ENCODE peak calls at places on chromosomes 11 and 22, in eight cellular contexts. One of them, this sample, is unnamed.

GRCh38 chr11:110991621-110992355 is 253.7 kb upstream of the POU2AF2 start:
- DNase-seq in ovary: no peak
- DNase-seq in pancreas: no peak
- DNase-seq in CD8-positive, alpha-beta memory T cell: no peak
- DNase-seq in IMR-90: no peak
- DNase-seq in endodermal cell: no peak
- DNase-seq in HAP-1: no peak
- DNase-seq in CD4-positive, CD25-positive, alpha-beta regulatory T cell: no peak
- DNase-seq in this sample: no peak

GRCh38 chr11:17515443-17516176 is 28.6 kb downstream of the USH1C start:
- DNase-seq in ovary: no peak
- DNase-seq in pancreas: no peak
- DNase-seq in CD8-positive, alpha-beta memory T cell: no peak
- DNase-seq in IMR-90: no peak
- DNase-seq in endodermal cell: no peak
- DNase-seq in HAP-1: no peak
- DNase-seq in CD4-positive, CD25-positive, alpha-beta regulatory T cell: no peak
- DNase-seq in this sample: no peak

GRCh38 chr11:8732748-8733241 is 50.2 kb downstream of the RPL27A start:
- DNase-seq in ovary: peak; percentile 69
- DNase-seq in pancreas: peak; percentile 67
- DNase-seq in CD8-positive, alpha-beta memory T cell: no peak
- DNase-seq in IMR-90: peak; percentile 80
- DNase-seq in endodermal cell: peak; percentile 71
- DNase-seq in HAP-1: no peak
- DNase-seq in CD4-positive, CD25-positive, alpha-beta regulatory T cell: no peak
- DNase-seq in this sample: no peak

GRCh38 chr11:104327864-104328513 is 164.0 kb upstream of the PDGFD start:
- DNase-seq in ovary: no peak
- DNase-seq in pancreas: no peak
- DNase-seq in CD8-positive, alpha-beta memory T cell: no peak
- DNase-seq in IMR-90: peak; percentile 2
- DNase-seq in endodermal cell: no peak
- DNase-seq in HAP-1: no peak
- DNase-seq in CD4-positive, CD25-positive, alpha-beta regulatory T cell: no peak
- DNase-seq in this sample: no peak

GRCh38 chr11:126115253-126115540 is 52.5 kb upstream of the CDON start:
- DNase-seq in ovary: peak; percentile 69
- DNase-seq in pancreas: peak; percentile 62
- DNase-seq in CD8-positive, alpha-beta memory T cell: no peak
- DNase-seq in IMR-90: no peak
- DNase-seq in endodermal cell: no peak
- DNase-seq in HAP-1: no peak
- DNase-seq in CD4-positive, CD25-positive, alpha-beta regulatory T cell: no peak
- DNase-seq in this sample: peak; percentile 47

GRCh38 chr11:112734207-112734606 is 227.0 kb upstream of the NCAM1 start:
- DNase-seq in ovary: no peak
- DNase-seq in pancreas: no peak
- DNase-seq in CD8-positive, alpha-beta memory T cell: no peak
- DNase-seq in IMR-90: peak; percentile 8
- DNase-seq in endodermal cell: peak; percentile 92
- DNase-seq in HAP-1: no peak
- DNase-seq in CD4-positive, CD25-positive, alpha-beta regulatory T cell: no peak
- DNase-seq in this sample: no peak

GRCh38 chr22:46588279-46589140 is 31.7 kb upstream of the GRAMD4 start:
- DNase-seq in ovary: no peak
- DNase-seq in pancreas: no peak
- DNase-seq in CD8-positive, alpha-beta memory T cell: no peak
- DNase-seq in IMR-90: no peak
- DNase-seq in endodermal cell: peak; percentile 51
- DNase-seq in HAP-1: no peak
- DNase-seq in CD4-positive, CD25-positive, alpha-beta regulatory T cell: no peak
- DNase-seq in this sample: no peak

GRCh38 chr11:17498475-17498874 is 21.8 kb upstream of the ABCC8 start:
- DNase-seq in ovary: no peak
- DNase-seq in pancreas: no peak
- DNase-seq in CD8-positive, alpha-beta memory T cell: no peak
- DNase-seq in IMR-90: no peak
- DNase-seq in endodermal cell: peak; percentile 81
- DNase-seq in HAP-1: no peak
- DNase-seq in CD4-positive, CD25-positive, alpha-beta regulatory T cell: no peak
- DNase-seq in this sample: no peak

GRCh38 chr22:38824587-38824986 is 19.2 kb downstream of the NPTXR start:
- DNase-seq in ovary: peak; percentile 69
- DNase-seq in pancreas: peak; percentile 35
- DNase-seq in CD8-positive, alpha-beta memory T cell: peak; percentile 29
- DNase-seq in IMR-90: peak; percentile 75
- DNase-seq in endodermal cell: peak; percentile 96
- DNase-seq in HAP-1: peak; percentile 60
- DNase-seq in CD4-positive, CD25-positive, alpha-beta regulatory T cell: peak; percentile 47
- DNase-seq in this sample: peak; percentile 41

GRCh38 chr11:121429556-121429955 is 22.6 kb upstream of the SORL1 start:
- DNase-seq in ovary: no peak
- DNase-seq in pancreas: no peak
- DNase-seq in CD8-positive, alpha-beta memory T cell: no peak
- DNase-seq in IMR-90: no peak
- DNase-seq in endodermal cell: no peak
- DNase-seq in HAP-1: no peak
- DNase-seq in CD4-positive, CD25-positive, alpha-beta regulatory T cell: no peak
- DNase-seq in this sample: no peak

GRCh38 chr22:23565942-23566715 is 14.0 kb downstream of the IGLL1 start:
- DNase-seq in ovary: peak; percentile 52
- DNase-seq in pancreas: peak; percentile 43
- DNase-seq in CD8-positive, alpha-beta memory T cell: no peak
- DNase-seq in IMR-90: no peak
- DNase-seq in endodermal cell: peak; percentile 80
- DNase-seq in HAP-1: peak; percentile 13
- DNase-seq in CD4-positive, CD25-positive, alpha-beta regulatory T cell: no peak
- DNase-seq in this sample: no peak

GRCh38 chr11:65003282-65003681 is 6.5 kb upstream of the BATF2 start:
- DNase-seq in ovary: no peak
- DNase-seq in pancreas: no peak
- DNase-seq in CD8-positive, alpha-beta memory T cell: no peak
- DNase-seq in IMR-90: peak; percentile 66
- DNase-seq in endodermal cell: peak; percentile 73
- DNase-seq in HAP-1: no peak
- DNase-seq in CD4-positive, CD25-positive, alpha-beta regulatory T cell: no peak
- DNase-seq in this sample: no peak

GRCh38 chr11:44306469-44307244 is 3.3 kb downstream of the ALX4 start:
- DNase-seq in ovary: no peak
- DNase-seq in pancreas: no peak
- DNase-seq in CD8-positive, alpha-beta memory T cell: no peak
- DNase-seq in IMR-90: no peak
- DNase-seq in endodermal cell: peak; percentile 53
- DNase-seq in HAP-1: no peak
- DNase-seq in CD4-positive, CD25-positive, alpha-beta regulatory T cell: no peak
- DNase-seq in this sample: no peak

GRCh38 chr11:44308923-44309482 is 936 bp downstream of the ALX4 start:
- DNase-seq in ovary: no peak
- DNase-seq in pancreas: no peak
- DNase-seq in CD8-positive, alpha-beta memory T cell: no peak
- DNase-seq in IMR-90: no peak
- DNase-seq in endodermal cell: no peak
- DNase-seq in HAP-1: no peak
- DNase-seq in CD4-positive, CD25-positive, alpha-beta regulatory T cell: no peak
- DNase-seq in this sample: no peak

GRCh38 chr11:44307340-44308099 is 2.4 kb downstream of the ALX4 start:
- DNase-seq in ovary: no peak
- DNase-seq in pancreas: no peak
- DNase-seq in CD8-positive, alpha-beta memory T cell: no peak
- DNase-seq in IMR-90: no peak
- DNase-seq in endodermal cell: peak; percentile 52
- DNase-seq in HAP-1: no peak
- DNase-seq in CD4-positive, CD25-positive, alpha-beta regulatory T cell: no peak
- DNase-seq in this sample: no peak

GRCh38 chr11:44309483-44310197 is at the start of gene ALX4:
- DNase-seq in ovary: no peak
- DNase-seq in pancreas: no peak
- DNase-seq in CD8-positive, alpha-beta memory T cell: no peak
- DNase-seq in IMR-90: no peak
- DNase-seq in endodermal cell: peak; percentile 87
- DNase-seq in HAP-1: peak; percentile 60
- DNase-seq in CD4-positive, CD25-positive, alpha-beta regulatory T cell: peak; percentile 32
- DNase-seq in this sample: no peak

GRCh38 chr11:44308256-44308922 is 1.6 kb downstream of the ALX4 start:
- DNase-seq in ovary: no peak
- DNase-seq in pancreas: no peak
- DNase-seq in CD8-positive, alpha-beta memory T cell: no peak
- DNase-seq in IMR-90: no peak
- DNase-seq in endodermal cell: peak; percentile 63
- DNase-seq in HAP-1: no peak
- DNase-seq in CD4-positive, CD25-positive, alpha-beta regulatory T cell: no peak
- DNase-seq in this sample: no peak
- H3K27me3 ChIP-seq in ovary: no peaks in the 10 kb centered on the region
- H3K27me3 ChIP-seq in pancreas: peaks cover 68% of the 10 kb centered on the region
- H3K27me3 ChIP-seq in CD8-positive, alpha-beta memory T cell: peaks cover 44% of the 10 kb centered on the region
- H3K27me3 ChIP-seq in IMR-90: peaks cover 98% of the 10 kb centered on the region
- H3K27me3 ChIP-seq in endodermal cell: peaks cover 100% of the 10 kb centered on the region
- H3K27me3 ChIP-seq in HAP-1: peaks cover 66% of the 10 kb centered on the region
- H3K27me3 ChIP-seq in CD4-positive, CD25-positive, alpha-beta regulatory T cell: peaks cover 27% of the 10 kb centered on the region
- H3K27me3 ChIP-seq in this sample: peaks cover 10% of the 10 kb centered on the region

GRCh38 chr11:44145011-44145777 is 49.7 kb downstream of the EXT2 start:
- DNase-seq in ovary: no peak
- DNase-seq in pancreas: no peak
- DNase-seq in CD8-positive, alpha-beta memory T cell: no peak
- DNase-seq in IMR-90: peak; percentile 38
- DNase-seq in endodermal cell: no peak
- DNase-seq in HAP-1: no peak
- DNase-seq in CD4-positive, CD25-positive, alpha-beta regulatory T cell: no peak
- DNase-seq in this sample: no peak
- H3K36me3 ChIP-seq in ovary: no peaks in the 10 kb centered on the region
- H3K36me3 ChIP-seq in pancreas: peaks cover 3% of the 10 kb centered on the region
- H3K36me3 ChIP-seq in CD8-positive, alpha-beta memory T cell: peaks cover 12% of the 10 kb centered on the region
- H3K36me3 ChIP-seq in IMR-90: peaks cover 5% of the 10 kb centered on the region
- H3K36me3 ChIP-seq in endodermal cell: peaks cover 20% of the 10 kb centered on the region
- H3K36me3 ChIP-seq in HAP-1: peaks cover 6% of the 10 kb centered on the region
- H3K36me3 ChIP-seq in CD4-positive, CD25-positive, alpha-beta regulatory T cell: peaks cover 20% of the 10 kb centered on the region
- H3K36me3 ChIP-seq in this sample: peaks cover 8% of the 10 kb centered on the region

GRCh38 chr11:71568707-71569349 is 3.5 kb downstream of the KRTAP5-10 start:
- DNase-seq in ovary: no peak
- DNase-seq in pancreas: no peak
- DNase-seq in CD8-positive, alpha-beta memory T cell: no peak
- DNase-seq in IMR-90: no peak
- DNase-seq in endodermal cell: no peak
- DNase-seq in HAP-1: no peak
- DNase-seq in CD4-positive, CD25-positive, alpha-beta regulatory T cell: no peak
- DNase-seq in this sample: no peak
- H3K4me3 ChIP-seq in ovary: no peak overlapping the region
- H3K4me3 ChIP-seq in pancreas: no peak overlapping the region
- H3K4me3 ChIP-seq in CD8-positive, alpha-beta memory T cell: no peak overlapping the region
- H3K4me3 ChIP-seq in IMR-90: no peak overlapping the region
- H3K4me3 ChIP-seq in endodermal cell: no peak overlapping the region
- H3K4me3 ChIP-seq in HAP-1: no peak overlapping the region
- H3K4me3 ChIP-seq in CD4-positive, CD25-positive, alpha-beta regulatory T cell: no peak overlapping the region
- H3K4me3 ChIP-seq in this sample: no peak overlapping the region

GRCh38 chr22:22144858-22145257 is 99.7 kb upstream of the VPREB1 start:
- DNase-seq in ovary: no peak
- DNase-seq in pancreas: no peak
- DNase-seq in CD8-positive, alpha-beta memory T cell: no peak
- DNase-seq in IMR-90: peak; percentile 24
- DNase-seq in endodermal cell: no peak
- DNase-seq in HAP-1: no peak
- DNase-seq in CD4-positive, CD25-positive, alpha-beta regulatory T cell: no peak
- DNase-seq in this sample: no peak
- H3K27me3 ChIP-seq in ovary: no peaks in the 10 kb centered on the region
- H3K27me3 ChIP-seq in pancreas: peaks cover 19% of the 10 kb centered on the region
- H3K27me3 ChIP-seq in CD8-positive, alpha-beta memory T cell: peaks cover 8% of the 10 kb centered on the region
- H3K27me3 ChIP-seq in IMR-90: peaks cover 32% of the 10 kb centered on the region
- H3K27me3 ChIP-seq in endodermal cell: peaks cover 37% of the 10 kb centered on the region
- H3K27me3 ChIP-seq in HAP-1: peaks cover 55% of the 10 kb centered on the region
- H3K27me3 ChIP-seq in CD4-positive, CD25-positive, alpha-beta regulatory T cell: peaks cover 43% of the 10 kb centered on the region
- H3K27me3 ChIP-seq in this sample: no peaks in the 10 kb centered on the region

DNA sequence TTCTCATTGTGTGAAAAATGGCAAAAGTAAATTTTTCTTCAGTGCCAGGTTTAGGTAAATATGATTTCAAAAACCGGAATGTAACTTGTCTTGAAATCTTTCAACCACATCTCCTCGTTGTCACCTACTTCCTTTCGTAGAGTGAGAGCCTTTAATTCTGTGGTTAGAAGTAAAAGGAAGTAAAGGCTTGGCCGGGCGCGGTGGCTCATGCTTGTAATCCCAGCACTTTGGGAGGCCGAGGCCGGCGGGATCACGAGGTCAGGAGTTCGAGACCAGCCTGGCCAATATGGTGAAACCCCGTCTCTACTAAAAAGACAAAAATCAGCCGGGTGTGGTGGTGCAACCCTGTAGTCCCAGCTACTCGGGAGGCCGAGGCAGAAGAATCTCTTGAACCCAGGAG is 29.8 kb downstream of the SGSM3 start:
- DNase-seq in ovary: no peak
- DNase-seq in pancreas: no peak
- DNase-seq in CD8-positive, alpha-beta memory T cell: peak; percentile 60
- DNase-seq in IMR-90: no peak
- DNase-seq in endodermal cell: no peak
- DNase-seq in HAP-1: no peak
- DNase-seq in CD4-positive, CD25-positive, alpha-beta regulatory T cell: peak; percentile 84
- DNase-seq in this sample: no peak
- H3K36me3 ChIP-seq in ovary: no peaks in the 10 kb centered on the region
- H3K36me3 ChIP-seq in pancreas: peaks cover 32% of the 10 kb centered on the region
- H3K36me3 ChIP-seq in CD8-positive, alpha-beta memory T cell: peaks cover 13% of the 10 kb centered on the region
- H3K36me3 ChIP-seq in IMR-90: peaks cover 35% of the 10 kb centered on the region
- H3K36me3 ChIP-seq in endodermal cell: peaks cover 26% of the 10 kb centered on the region
- H3K36me3 ChIP-seq in HAP-1: peaks cover 36% of the 10 kb centered on the region
- H3K36me3 ChIP-seq in CD4-positive, CD25-positive, alpha-beta regulatory T cell: peaks cover 15% of the 10 kb centered on the region
- H3K36me3 ChIP-seq in this sample: peaks cover 17% of the 10 kb centered on the region

DNA sequence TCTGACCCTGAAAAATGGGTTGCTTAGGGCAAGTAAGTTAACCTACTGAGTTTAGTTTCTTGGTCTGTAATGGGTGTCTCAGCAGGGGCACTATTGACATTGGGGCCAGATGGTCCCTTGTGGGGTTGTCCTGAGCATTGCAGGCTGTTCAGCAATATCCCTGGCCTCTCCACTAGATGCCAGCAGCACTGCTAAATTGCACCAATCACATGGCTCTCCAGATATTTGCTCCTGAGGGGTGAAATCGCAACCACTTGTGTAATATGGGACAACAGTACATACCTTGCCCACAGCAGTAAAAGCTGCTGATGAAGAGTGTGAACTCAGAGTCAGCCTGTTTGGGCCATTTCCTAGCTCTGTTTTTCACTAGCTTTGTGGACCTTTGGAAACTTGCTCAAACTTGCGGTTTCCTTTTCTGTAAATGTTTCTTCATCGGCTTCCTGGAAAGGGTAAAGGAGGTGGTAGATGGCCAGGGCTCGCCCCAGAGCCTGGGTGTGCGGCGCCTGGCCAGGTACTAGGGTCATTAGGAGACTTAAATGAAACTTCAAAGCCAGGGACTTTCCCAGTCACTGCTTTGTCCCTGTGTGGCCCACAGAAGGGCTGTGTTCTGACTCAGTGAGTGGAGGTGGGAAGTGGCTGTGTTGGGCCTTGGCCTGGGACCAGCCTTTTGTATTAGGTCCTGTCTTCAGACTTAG is 13.0 kb downstream of the NCF4 start:
- DNase-seq in ovary: no peak
- DNase-seq in pancreas: peak; percentile 24
- DNase-seq in CD8-positive, alpha-beta memory T cell: no peak
- DNase-seq in IMR-90: peak; percentile 45
- DNase-seq in endodermal cell: peak; percentile 73
- DNase-seq in HAP-1: peak; percentile 25
- DNase-seq in CD4-positive, CD25-positive, alpha-beta regulatory T cell: peak; percentile 88
- DNase-seq in this sample: peak; percentile 62
- H3K4me3 ChIP-seq in ovary: no peak overlapping the region
- H3K4me3 ChIP-seq in pancreas: no peak overlapping the region
- H3K4me3 ChIP-seq in CD8-positive, alpha-beta memory T cell: no peak overlapping the region
- H3K4me3 ChIP-seq in IMR-90: no peak overlapping the region
- H3K4me3 ChIP-seq in endodermal cell: no peak overlapping the region
- H3K4me3 ChIP-seq in HAP-1: no peak overlapping the region
- H3K4me3 ChIP-seq in CD4-positive, CD25-positive, alpha-beta regulatory T cell: peak overlapping the region; percentile 54
- H3K4me3 ChIP-seq in this sample: no peak overlapping the region

GRCh38 chr11:123745764-123746451 is 4.4 kb upstream of the ZNF202 start:
- DNase-seq in ovary: no peak
- DNase-seq in pancreas: no peak
- DNase-seq in CD8-positive, alpha-beta memory T cell: no peak
- DNase-seq in IMR-90: no peak
- DNase-seq in endodermal cell: peak; percentile 58
- DNase-seq in HAP-1: no peak
- DNase-seq in CD4-positive, CD25-positive, alpha-beta regulatory T cell: no peak
- DNase-seq in this sample: no peak
- H3K27me3 ChIP-seq in ovary: no peaks in the 10 kb centered on the region
- H3K27me3 ChIP-seq in pancreas: no peaks in the 10 kb centered on the region
- H3K27me3 ChIP-seq in CD8-positive, alpha-beta memory T cell: no peaks in the 10 kb centered on the region
- H3K27me3 ChIP-seq in IMR-90: no peaks in the 10 kb centered on the region
- H3K27me3 ChIP-seq in endodermal cell: no peaks in the 10 kb centered on the region
- H3K27me3 ChIP-seq in HAP-1: no peaks in the 10 kb centered on the region
- H3K27me3 ChIP-seq in CD4-positive, CD25-positive, alpha-beta regulatory T cell: peaks cover 11% of the 10 kb centered on the region
- H3K27me3 ChIP-seq in this sample: no peaks in the 10 kb centered on the region